ENCODE peak calls at places on chromosomes 2 and 18, in four cellular contexts. I, S, H and N are unnamed samples. For H3K4me1, the result is how much of the 10 kb centered on the place peaks cover.

GRCh38 chr18:12474876-12475275 is 67.1 kb downstream of the PRELID3A start:
- DNase-seq in I (no peak), S (no peak), H (no peak), N (no peak)

GRCh38 chr2:132811148-132811915 is 141.3 kb upstream of the LYPD1 start:
- DNase-seq in I (no peak), S (no peak), H (no peak), N (no peak)

GRCh38 chr2:154599189-154599588 is 99.3 kb upstream of the KCNJ3 start:
- DNase-seq in I (no peak), S (no peak), H (no peak), N (no peak)

GRCh38 chr2:3512086-3512485 is 7.2 kb downstream of the ADI1 start:
- DNase-seq in I (no peak), S (no peak), H (no peak), N (no peak)

GRCh38 chr18:74942319-74942910 is 266.5 kb downstream of the PTGR3 start:
- DNase-seq in I (peak), S (no peak), H (no peak), N (no peak)

GRCh38 chr2:153106802-153107477 is 371.6 kb downstream of the RPRM start:
- DNase-seq in I (no peak), S (no peak), H (no peak), N (no peak)

GRCh38 chr2:234251326-234252271 is 201.1 kb downstream of the SPP2 start:
- DNase-seq in I (no peak), S (peak), H (no peak), N (no peak)

GRCh38 chr2:66948234-66948633 is 448.9 kb upstream of the ETAA1 start:
- DNase-seq in I (no peak), S (no peak), H (no peak), N (no peak)

GRCh38 chr2:174343343-174343637 is 8.5 kb downstream of the SP9 start:
- DNase-seq in I (no peak), S (no peak), H (no peak), N (no peak)

DNA sequence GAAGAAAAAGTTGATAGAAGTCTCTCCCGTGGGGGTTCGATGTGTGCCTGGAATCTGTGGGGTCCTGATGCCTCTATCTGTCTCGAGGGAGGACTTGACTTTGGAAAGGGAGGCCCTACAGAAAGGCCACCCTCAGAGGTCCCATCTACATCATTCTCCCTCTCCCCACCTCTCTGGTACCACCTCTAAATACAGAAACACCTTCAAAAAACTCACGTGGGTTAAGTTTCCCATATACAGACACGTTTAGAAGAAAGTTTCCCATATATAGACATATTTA is 5.3 kb upstream of the TMEM37 start:
- DNase-seq in I (no peak), S (no peak), H (no peak), N (no peak)
- H3K4me1 ChIP-seq in I (under half), S (under half), H (half or more), N (half or more)

GRCh38 chr2:65386340-65386739 is 46.1 kb downstream of the SPRED2 start:
- DNase-seq in I (no peak), S (no peak), H (no peak), N (no peak)
- H3K4me1 ChIP-seq in I (under half), S (under half), H (half or more), N (under half)

DNA sequence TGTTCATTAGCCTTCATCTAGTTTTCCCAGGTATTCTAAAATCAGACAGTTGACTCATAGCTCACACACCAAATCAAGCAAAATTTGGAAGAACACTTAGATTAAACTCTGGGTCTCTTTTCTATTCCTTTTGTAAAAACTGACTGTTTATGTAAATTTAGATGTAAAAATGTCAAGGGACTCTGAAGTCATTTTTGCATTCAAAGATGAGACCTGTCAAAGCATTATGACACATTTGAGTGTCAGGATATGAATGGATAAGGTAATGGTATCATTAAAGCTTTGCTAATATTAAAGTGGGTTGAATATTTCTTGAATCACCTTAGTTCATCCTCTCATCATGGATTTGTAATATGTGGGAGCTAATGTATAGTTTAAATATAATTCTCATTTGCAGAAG is 348.1 kb upstream of the NRXN1 start:
- DNase-seq in I (no peak), S (no peak), H (no peak), N (no peak)
- H3K4me1 ChIP-seq in I (under half), S (under half), H (under half), N (under half)

DNA sequence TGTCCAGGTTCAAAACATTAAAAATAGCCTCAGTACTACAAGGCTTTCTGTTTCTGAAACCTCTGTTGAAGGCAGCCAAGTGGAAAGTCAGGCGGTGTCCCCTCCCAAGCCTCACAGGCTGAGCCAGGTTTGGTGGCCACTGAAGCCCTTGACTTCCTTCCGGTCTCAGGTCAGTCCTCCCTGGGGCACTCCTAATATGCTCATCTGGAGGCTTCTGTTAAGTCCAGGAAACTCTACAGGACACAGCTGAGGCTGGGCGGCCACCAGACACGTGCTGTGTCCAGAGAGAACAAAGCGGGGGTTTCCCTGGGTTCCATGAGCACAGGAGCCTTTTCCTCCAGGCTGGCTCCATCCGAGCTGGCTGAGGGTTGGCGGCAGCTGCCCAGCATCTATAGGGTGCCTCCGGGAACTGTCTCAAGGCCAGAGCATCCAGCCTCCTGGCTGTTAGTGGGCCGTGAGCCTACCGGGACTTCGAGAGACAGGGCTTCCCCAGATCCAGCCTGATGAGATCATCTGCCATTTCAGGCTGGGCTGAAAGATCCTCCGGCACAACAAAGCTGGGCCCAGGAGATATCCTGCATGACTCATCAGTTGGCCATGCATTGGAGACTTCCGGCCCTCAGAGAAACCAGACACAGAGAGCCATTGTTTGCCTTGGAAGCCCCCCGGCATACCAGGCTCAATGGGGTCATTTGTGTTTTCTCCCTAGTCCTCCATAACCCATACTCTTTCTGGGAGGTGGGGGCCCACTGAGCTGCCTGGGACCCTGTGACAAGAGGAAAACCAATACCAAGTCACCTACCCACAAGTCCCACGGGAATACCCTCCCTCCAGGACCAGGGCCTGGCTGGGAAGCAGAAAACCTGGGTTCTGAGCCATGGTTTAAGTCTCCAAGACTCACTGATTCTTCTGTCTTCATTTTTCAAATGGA is 71.7 kb downstream of the HS1BP3 start:
- DNase-seq in I (no peak), S (peak), H (peak), N (peak)
- H3K4me1 ChIP-seq in I (under half), S (under half), H (under half), N (under half)

GRCh38 chr2:8234757-8235374 is 447.0 kb upstream of the ID2 start:
- DNase-seq in I (no peak), S (no peak), H (no peak), N (no peak)
- H3K4me1 ChIP-seq in I (under half), S (under half), H (under half), N (under half)

GRCh38 chr2:16454621-16455020 is 211.0 kb downstream of the CYRIA start:
- DNase-seq in I (no peak), S (no peak), H (no peak), N (no peak)
- H3K4me1 ChIP-seq in I (under half), S (under half), H (under half), N (under half)

GRCh38 chr2:105376789-105377231 is 22.0 kb downstream of the FHL2 start:
- DNase-seq in I (no peak), S (no peak), H (no peak), N (no peak)
- H3K4me1 ChIP-seq in I (under half), S (under half), H (under half), N (half or more)

DNA sequence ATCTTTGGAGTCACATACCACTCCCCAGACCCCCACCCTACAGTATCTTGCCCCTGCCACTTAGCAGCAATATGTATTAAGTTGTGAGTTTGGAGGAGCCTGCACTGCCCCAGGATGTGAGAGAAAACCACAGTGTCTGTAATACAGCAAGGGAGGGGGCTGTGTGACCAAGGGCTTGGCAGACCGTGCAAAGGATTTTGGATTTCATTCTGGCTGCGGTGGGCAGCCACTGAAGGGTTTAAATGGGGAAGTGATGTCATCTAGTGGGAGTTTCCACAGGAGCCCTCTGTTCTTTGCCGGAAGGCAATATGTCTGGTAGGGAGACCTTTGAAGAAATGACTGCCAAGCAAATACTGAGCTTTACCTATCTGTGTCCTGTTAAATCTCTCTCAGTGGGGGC is 202.4 kb downstream of the FHOD3 start:
- DNase-seq in I (no peak), S (no peak), H (no peak), N (no peak)
- H3K4me1 ChIP-seq in I (under half), S (under half), H (under half), N (under half)

GRCh38 chr18:57333941-57334340 is 18.4 kb upstream of the ST8SIA3 start:
- DNase-seq in I (no peak), S (no peak), H (no peak), N (no peak)
- H3K4me1 ChIP-seq in I (under half), S (under half), H (under half), N (under half)

GRCh38 chr2:190718652-190719526 is 70.0 kb downstream of the NAB1 start:
- DNase-seq in I (no peak), S (peak), H (peak), N (peak)

GRCh38 chr2:190717306-190717705 is 68.4 kb downstream of the NAB1 start:
- DNase-seq in I (no peak), S (no peak), H (no peak), N (no peak)

GRCh38 chr2:190714958-190715357 is 66.1 kb downstream of the NAB1 start:
- DNase-seq in I (no peak), S (no peak), H (no peak), N (no peak)

GRCh38 chr2:190717764-190718651 is 69.1 kb downstream of the NAB1 start:
- DNase-seq in I (no peak), S (no peak), H (no peak), N (no peak)

GRCh38 chr2:190716176-190716807 is 67.4 kb downstream of the NAB1 start:
- DNase-seq in I (no peak), S (no peak), H (no peak), N (no peak)
- H3K4me1 ChIP-seq in I (under half), S (under half), H (under half), N (under half)